ENCODE peak calls at places on chromosomes 5 and 9, in seven cellular contexts. J is neural crest cell, T is uterus, Z is body of pancreas, O is cardiac fibroblast, G is heart right ventricle, U is RWPE1. V is an unnamed sample.

GRCh38 chr5:174328626-174329299 is 283.3 kb downstream of the NSG2 start:
- DNase-seq in O (no peak), U (peak; percentile 62), J (no peak), Z (no peak), G (no peak), T (no peak), V (no peak)

GRCh38 chr5:140108093-140109049 is 5.5 kb upstream of the PURA start:
- DNase-seq in U (peak; percentile 53), T (peak; percentile 33), Z (peak; percentile 44), O (no peak), J (peak; percentile 12), G (peak; percentile 20), V (peak; percentile 92)

GRCh38 chr5:131848662-131849061 is 51.8 kb upstream of the FNIP1 start:
- DNase-seq in O (no peak), U (no peak), T (no peak), G (no peak), J (no peak), Z (no peak), V (no peak)

GRCh38 chr5:115126303-115126702 is 43.4 kb downstream of the TRIM36 start:
- DNase-seq in G (no peak), J (no peak), U (no peak), T (no peak), Z (no peak), O (no peak), V (no peak)

GRCh38 chr9:131447148-131447547 is 53.3 kb downstream of the PRRC2B start:
- DNase-seq in G (no peak), T (no peak), Z (no peak), O (no peak), U (no peak), J (no peak), V (no peak)

GRCh38 chr5:74822288-74822687 is 43.9 kb downstream of the FAM169A start:
- DNase-seq in O (no peak), Z (no peak), U (no peak), J (no peak), G (no peak), T (no peak), V (no peak)

GRCh38 chr5:39013938-39014337 is 60.3 kb downstream of the RICTOR start:
- DNase-seq in T (no peak), U (no peak), Z (no peak), J (no peak), O (peak; percentile 16), G (no peak), V (no peak)

GRCh38 chr9:114282926-114283325 is 40.0 kb upstream of the ORM1 start:
- DNase-seq in T (peak; percentile 35), U (peak; percentile 38), O (peak; percentile 77), G (no peak), Z (peak; percentile 3), J (no peak), V (no peak)

GRCh38 chr5:135891804-135892203 is 3.8 kb downstream of the IL9 start:
- DNase-seq in G (no peak), O (no peak), T (no peak), J (peak; percentile 18), Z (no peak), U (no peak), V (no peak)

GRCh38 chr9:36928670-36929349 is 105.3 kb downstream of the PAX5 start:
- DNase-seq in O (peak; percentile 75), G (no peak), Z (no peak), J (no peak), T (no peak), U (peak; percentile 85), V (no peak)

GRCh38 chr5:137231535-137231934 is 267.6 kb downstream of the SPOCK1 start:
- DNase-seq in U (peak; percentile 42), J (no peak), Z (no peak), G (no peak), O (peak; percentile 21), T (no peak), V (no peak)

GRCh38 chr5:123610209-123610608 is 98.2 kb downstream of the CSNK1G3 start:
- DNase-seq in U (no peak), G (no peak), J (no peak), Z (no peak), T (no peak), O (no peak), V (no peak)

GRCh38 chr9:76720245-76720644 is 44.0 kb upstream of the PCA3 start:
- DNase-seq in Z (no peak), G (no peak), T (no peak), J (no peak), U (no peak), O (no peak), V (no peak)

GRCh38 chr5:1517838-1518237 is 5.9 kb downstream of the LPCAT1 start:
- DNase-seq in O (no peak), T (peak; percentile 14), J (no peak), G (peak; percentile 10), U (no peak), Z (peak; percentile 8), V (no peak)

GRCh38 chr9:72823971-72824370 is 128.9 kb downstream of the ALDH1A1 start:
- DNase-seq in G (no peak), J (no peak), T (no peak), Z (no peak), U (no peak), O (no peak), V (no peak)

GRCh38 chr9:114301798-114302565 is 20.9 kb upstream of the ORM1 start:
- DNase-seq in O (no peak), T (no peak), G (no peak), Z (no peak), U (no peak), J (no peak), V (no peak)

GRCh38 chr9:135582541-135582940 is 21.0 kb downstream of the PAEP start:
- DNase-seq in T (no peak), G (no peak), Z (no peak), U (no peak), O (no peak), J (no peak), V (no peak)

GRCh38 chr5:95673076-95673475 is 9.7 kb downstream of the SPATA9 start:
- DNase-seq in Z (peak; percentile 13), U (no peak), G (no peak), J (no peak), T (no peak), O (peak; percentile 71), V (no peak)

GRCh38 chr5:37214550-37214949 is 34.6 kb downstream of the CPLANE1 start:
- DNase-seq in U (no peak), T (no peak), Z (no peak), G (no peak), O (no peak), J (no peak), V (no peak)

GRCh38 chr9:137217276-137218211 is 4.5 kb downstream of the RNF208 start:
- DNase-seq in J (no peak), O (no peak), G (peak; percentile 66), T (peak; percentile 62), Z (peak; percentile 94), U (peak; percentile 96), V (peak; percentile 87)

DNA sequence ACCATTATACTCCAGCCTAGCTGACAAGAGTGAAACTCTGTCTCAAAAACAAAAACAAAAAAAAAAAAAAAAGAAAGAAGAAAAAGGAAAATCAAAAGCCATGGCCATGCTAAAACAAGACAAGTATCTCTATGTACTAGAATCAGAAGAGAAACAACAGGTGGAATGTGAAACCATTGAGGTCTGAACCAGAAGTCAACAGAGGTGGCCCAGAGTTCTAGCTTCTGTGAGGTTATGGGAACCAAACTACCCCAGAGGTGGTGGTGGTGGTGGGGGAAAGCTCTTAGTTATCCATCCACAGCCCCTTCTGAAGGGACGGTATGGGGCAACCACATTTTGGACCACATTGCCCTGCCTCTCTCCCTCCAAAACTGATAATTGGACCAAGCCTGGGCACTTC is 59.5 kb upstream of the ZNF366 start:
- DNase-seq in T (no peak), Z (no peak), J (no peak), O (no peak), U (no peak), G (no peak), V (no peak)
- TF ChIP-seq CTCF in T (no peak), Z (no peak), J (no peak), O (no peak), U (no peak), G (no peak), V (no peak)

GRCh38 chr9:86893811-86894490 is 53.4 kb downstream of the GAS1 start:
- DNase-seq in Z (peak; percentile 18), J (no peak), G (no peak), O (no peak), T (no peak), U (no peak), V (no peak)
- TF ChIP-seq CTCF in Z (peak; percentile 45), J (no peak), G (no peak), O (no peak), T (no peak), U (no peak), V (no peak)

GRCh38 chr9:98231770-98232478 is 23.5 kb downstream of the TBC1D2 start:
- DNase-seq in O (peak; percentile 91), G (no peak), J (no peak), Z (no peak), U (peak; percentile 68), T (no peak), V (no peak)

GRCh38 chr9:98236881-98237487 is 18.5 kb downstream of the TBC1D2 start:
- DNase-seq in J (no peak), T (no peak), U (no peak), G (no peak), Z (no peak), O (no peak), V (no peak)

GRCh38 chr9:98232926-98233325 is 22.5 kb downstream of the TBC1D2 start:
- DNase-seq in Z (no peak), U (no peak), G (no peak), J (no peak), T (no peak), O (no peak), V (no peak)

GRCh38 chr9:98235126-98235525 is 20.3 kb downstream of the TBC1D2 start:
- DNase-seq in T (no peak), Z (no peak), G (no peak), O (no peak), J (no peak), U (no peak), V (no peak)

DNA sequence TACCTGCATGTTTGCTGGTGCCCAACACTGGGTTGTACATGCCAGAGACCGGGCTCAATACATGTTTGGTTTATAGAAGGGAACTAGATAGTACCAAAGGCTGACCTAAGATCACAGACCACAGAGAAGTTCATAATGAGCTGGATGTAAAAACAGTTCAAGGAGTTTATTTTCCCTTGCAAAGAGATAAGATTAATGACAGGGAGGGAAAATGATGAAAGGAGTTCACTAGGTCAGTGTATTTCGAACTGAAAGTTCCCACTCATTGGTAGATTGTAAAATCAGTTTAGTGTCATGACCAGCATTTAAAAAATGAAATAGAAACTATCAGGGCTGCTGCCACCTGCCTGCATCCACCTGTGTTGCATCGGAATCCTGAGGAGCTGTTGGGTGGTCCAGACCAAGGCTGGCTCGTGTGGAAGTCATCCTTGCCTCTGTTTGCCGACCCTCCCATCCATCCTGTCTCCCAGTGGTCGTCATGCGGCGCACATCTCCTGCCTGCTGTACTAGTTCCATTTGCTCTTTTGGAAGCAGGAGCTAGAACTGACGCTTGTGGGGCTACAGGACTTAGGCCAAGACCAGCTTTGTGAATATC is 21.1 kb downstream of the TBC1D2 start:
- DNase-seq in G (no peak), T (no peak), O (no peak), Z (no peak), U (no peak), J (no peak), V (no peak)
- TF ChIP-seq CTCF in G (no peak), T (no peak), O (no peak), Z (no peak), U (no peak), J (peak; percentile 37), V (no peak)

DNA sequence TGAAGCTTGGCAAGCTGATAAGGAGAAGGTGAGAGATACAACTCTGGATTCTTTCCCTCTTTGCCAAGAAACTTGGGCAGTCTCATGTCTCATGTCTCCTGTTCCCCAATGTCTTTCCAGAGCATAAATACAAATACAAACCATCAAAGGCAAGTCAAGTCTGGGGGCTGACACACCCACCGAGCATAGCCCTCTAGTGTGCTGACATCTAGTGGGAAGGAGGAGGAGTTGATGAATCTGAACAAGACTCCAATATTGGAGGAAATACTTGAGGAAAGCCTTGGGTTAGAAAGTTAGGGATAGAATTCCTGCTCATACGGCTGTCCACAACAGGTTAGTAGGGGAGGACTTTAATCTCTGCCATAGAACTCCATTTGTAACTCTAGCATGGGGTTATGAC is 8.6 kb downstream of the MLANA start:
- DNase-seq in G (no peak), T (no peak), O (no peak), J (no peak), U (no peak), Z (no peak), V (no peak)
- TF ChIP-seq CTCF in G (no peak), T (no peak), O (peak; percentile 22), J (no peak), U (no peak), Z (no peak), V (no peak)

V was measured in Calu3.